ENCODE peak calls at places on chromosome 13, in nine cellular contexts. One of them, this sample, is unnamed.

GRCh38 chr13:72788831-72789230 is 6.9 kb downstream of the PIBF1 start:
- DNase-seq in CD4-positive, alpha-beta T cell: no peak
- DNase-seq in thoracic aorta: no peak
- DNase-seq in A549: no peak
- DNase-seq in breast epithelium: no peak
- DNase-seq in B cell: no peak
- DNase-seq in fibroblast of pulmonary artery: no peak
- DNase-seq in mesothelial cell of epicardium: no peak
- DNase-seq in PC-3: no peak
- DNase-seq in this sample: no peak

GRCh38 chr13:110471833-110472162 is 89.7 kb downstream of the RAB20 start:
- DNase-seq in fibroblast of pulmonary artery: peak
- DNase-seq in breast epithelium: no peak
- DNase-seq in mesothelial cell of epicardium: no peak
- DNase-seq in A549: no peak
- DNase-seq in PC-3: no peak
- DNase-seq in thoracic aorta: no peak
- DNase-seq in B cell: peak
- DNase-seq in CD4-positive, alpha-beta T cell: no peak
- DNase-seq in this sample: peak

GRCh38 chr13:38824342-38824741 is 137.5 kb downstream of the FREM2 start:
- DNase-seq in breast epithelium: no peak
- DNase-seq in fibroblast of pulmonary artery: no peak
- DNase-seq in mesothelial cell of epicardium: no peak
- DNase-seq in B cell: no peak
- DNase-seq in CD4-positive, alpha-beta T cell: no peak
- DNase-seq in PC-3: no peak
- DNase-seq in thoracic aorta: no peak
- DNase-seq in A549: no peak
- DNase-seq in this sample: no peak

GRCh38 chr13:23472189-23472588 is 38.7 kb upstream of the SACS start:
- DNase-seq in PC-3: no peak
- DNase-seq in thoracic aorta: no peak
- DNase-seq in A549: no peak
- DNase-seq in fibroblast of pulmonary artery: peak
- DNase-seq in B cell: no peak
- DNase-seq in CD4-positive, alpha-beta T cell: no peak
- DNase-seq in mesothelial cell of epicardium: no peak
- DNase-seq in breast epithelium: no peak
- DNase-seq in this sample: no peak

GRCh38 chr13:67620665-67621064 is 390.5 kb upstream of the PCDH9 start:
- DNase-seq in B cell: no peak
- DNase-seq in fibroblast of pulmonary artery: no peak
- DNase-seq in PC-3: no peak
- DNase-seq in breast epithelium: no peak
- DNase-seq in mesothelial cell of epicardium: no peak
- DNase-seq in A549: no peak
- DNase-seq in CD4-positive, alpha-beta T cell: no peak
- DNase-seq in thoracic aorta: no peak
- DNase-seq in this sample: no peak

GRCh38 chr13:114143806-114144605 is 11.6 kb upstream of the RASA3 start:
- DNase-seq in thoracic aorta: no peak
- DNase-seq in B cell: peak
- DNase-seq in CD4-positive, alpha-beta T cell: no peak
- DNase-seq in A549: peak
- DNase-seq in breast epithelium: peak
- DNase-seq in PC-3: no peak
- DNase-seq in mesothelial cell of epicardium: no peak
- DNase-seq in fibroblast of pulmonary artery: no peak
- DNase-seq in this sample: peak

GRCh38 chr13:64471916-64472315 is 2758.2 kb downstream of the PCDH9 start:
- DNase-seq in fibroblast of pulmonary artery: peak
- DNase-seq in mesothelial cell of epicardium: no peak
- DNase-seq in A549: peak
- DNase-seq in thoracic aorta: no peak
- DNase-seq in breast epithelium: no peak
- DNase-seq in CD4-positive, alpha-beta T cell: no peak
- DNase-seq in PC-3: peak
- DNase-seq in B cell: no peak
- DNase-seq in this sample: no peak

GRCh38 chr13:112700291-112701060 is 10.6 kb downstream of the ATP11A start:
- DNase-seq in mesothelial cell of epicardium: no peak
- DNase-seq in CD4-positive, alpha-beta T cell: no peak
- DNase-seq in fibroblast of pulmonary artery: no peak
- DNase-seq in PC-3: no peak
- DNase-seq in A549: no peak
- DNase-seq in breast epithelium: no peak
- DNase-seq in thoracic aorta: no peak
- DNase-seq in B cell: no peak
- DNase-seq in this sample: no peak

GRCh38 chr13:107680115-107680514 is 535.2 kb downstream of the LIG4 start:
- DNase-seq in mesothelial cell of epicardium: no peak
- DNase-seq in CD4-positive, alpha-beta T cell: no peak
- DNase-seq in fibroblast of pulmonary artery: no peak
- DNase-seq in B cell: no peak
- DNase-seq in PC-3: peak
- DNase-seq in breast epithelium: no peak
- DNase-seq in A549: no peak
- DNase-seq in thoracic aorta: no peak
- DNase-seq in this sample: no peak

GRCh38 chr13:103351035-103351828 is 285.0 kb upstream of the SLC10A2 start:
- DNase-seq in mesothelial cell of epicardium: peak
- DNase-seq in fibroblast of pulmonary artery: peak
- DNase-seq in PC-3: peak
- DNase-seq in thoracic aorta: no peak
- DNase-seq in breast epithelium: no peak
- DNase-seq in A549: no peak
- DNase-seq in B cell: no peak
- DNase-seq in CD4-positive, alpha-beta T cell: no peak
- DNase-seq in this sample: no peak

GRCh38 chr13:29564828-29565227 is 30.7 kb downstream of the SLC7A1 start:
- DNase-seq in CD4-positive, alpha-beta T cell: no peak
- DNase-seq in mesothelial cell of epicardium: no peak
- DNase-seq in B cell: no peak
- DNase-seq in thoracic aorta: no peak
- DNase-seq in fibroblast of pulmonary artery: no peak
- DNase-seq in A549: no peak
- DNase-seq in PC-3: no peak
- DNase-seq in breast epithelium: no peak
- DNase-seq in this sample: no peak

GRCh38 chr13:90562388-90562787 is 785.1 kb upstream of the MIR17HG start:
- DNase-seq in A549: no peak
- DNase-seq in CD4-positive, alpha-beta T cell: no peak
- DNase-seq in PC-3: no peak
- DNase-seq in breast epithelium: no peak
- DNase-seq in B cell: no peak
- DNase-seq in thoracic aorta: no peak
- DNase-seq in fibroblast of pulmonary artery: no peak
- DNase-seq in mesothelial cell of epicardium: no peak
- DNase-seq in this sample: no peak

GRCh38 chr13:90447735-90448103 is 899.8 kb upstream of the MIR17HG start:
- DNase-seq in thoracic aorta: no peak
- DNase-seq in CD4-positive, alpha-beta T cell: no peak
- DNase-seq in B cell: no peak
- DNase-seq in breast epithelium: no peak
- DNase-seq in fibroblast of pulmonary artery: peak
- DNase-seq in A549: no peak
- DNase-seq in mesothelial cell of epicardium: no peak
- DNase-seq in PC-3: peak
- DNase-seq in this sample: no peak

GRCh38 chr13:46131705-46132104 is 26.9 kb upstream of the CPB2 start:
- DNase-seq in A549: no peak
- DNase-seq in PC-3: no peak
- DNase-seq in CD4-positive, alpha-beta T cell: no peak
- DNase-seq in B cell: no peak
- DNase-seq in thoracic aorta: no peak
- DNase-seq in mesothelial cell of epicardium: no peak
- DNase-seq in breast epithelium: no peak
- DNase-seq in fibroblast of pulmonary artery: no peak
- DNase-seq in this sample: no peak

GRCh38 chr13:37700887-37701286 is 102.3 kb upstream of the POSTN start:
- DNase-seq in PC-3: no peak
- DNase-seq in thoracic aorta: no peak
- DNase-seq in breast epithelium: no peak
- DNase-seq in mesothelial cell of epicardium: no peak
- DNase-seq in CD4-positive, alpha-beta T cell: no peak
- DNase-seq in B cell: no peak
- DNase-seq in A549: no peak
- DNase-seq in fibroblast of pulmonary artery: peak
- DNase-seq in this sample: no peak

GRCh38 chr13:37690361-37690760 is 91.8 kb upstream of the POSTN start:
- DNase-seq in PC-3: no peak
- DNase-seq in B cell: no peak
- DNase-seq in thoracic aorta: no peak
- DNase-seq in CD4-positive, alpha-beta T cell: no peak
- DNase-seq in fibroblast of pulmonary artery: no peak
- DNase-seq in mesothelial cell of epicardium: no peak
- DNase-seq in A549: no peak
- DNase-seq in breast epithelium: no peak
- DNase-seq in this sample: no peak

GRCh38 chr13:37695200-37695599 is 96.6 kb upstream of the POSTN start:
- DNase-seq in B cell: no peak
- DNase-seq in fibroblast of pulmonary artery: no peak
- DNase-seq in mesothelial cell of epicardium: no peak
- DNase-seq in breast epithelium: no peak
- DNase-seq in PC-3: no peak
- DNase-seq in CD4-positive, alpha-beta T cell: no peak
- DNase-seq in A549: no peak
- DNase-seq in thoracic aorta: no peak
- DNase-seq in this sample: no peak
- TF ChIP-seq CTCF in B cell: no peak
- TF ChIP-seq CTCF in fibroblast of pulmonary artery: no peak
- TF ChIP-seq CTCF in mesothelial cell of epicardium: no peak
- TF ChIP-seq CTCF in breast epithelium: no peak
- TF ChIP-seq CTCF in PC-3: no peak
- TF ChIP-seq CTCF in CD4-positive, alpha-beta T cell: no peak
- TF ChIP-seq CTCF in A549: no peak
- TF ChIP-seq CTCF in thoracic aorta: no peak
- TF ChIP-seq CTCF in this sample: no peak

GRCh38 chr13:100751826-100752225 is 77.2 kb upstream of the TMTC4 start:
- DNase-seq in PC-3: no peak
- DNase-seq in B cell: no peak
- DNase-seq in breast epithelium: no peak
- DNase-seq in CD4-positive, alpha-beta T cell: no peak
- DNase-seq in fibroblast of pulmonary artery: no peak
- DNase-seq in mesothelial cell of epicardium: no peak
- DNase-seq in A549: no peak
- DNase-seq in thoracic aorta: no peak
- DNase-seq in this sample: no peak
- TF ChIP-seq CTCF in PC-3: no peak
- TF ChIP-seq CTCF in B cell: no peak
- TF ChIP-seq CTCF in breast epithelium: no peak
- TF ChIP-seq CTCF in CD4-positive, alpha-beta T cell: no peak
- TF ChIP-seq CTCF in fibroblast of pulmonary artery: no peak
- TF ChIP-seq CTCF in mesothelial cell of epicardium: no peak
- TF ChIP-seq CTCF in A549: no peak
- TF ChIP-seq CTCF in thoracic aorta: no peak
- TF ChIP-seq CTCF in this sample: no peak

GRCh38 chr13:26198116-26198515 is 24.0 kb downstream of the RNF6 start:
- DNase-seq in A549: no peak
- DNase-seq in thoracic aorta: no peak
- DNase-seq in fibroblast of pulmonary artery: no peak
- DNase-seq in B cell: no peak
- DNase-seq in breast epithelium: no peak
- DNase-seq in PC-3: no peak
- DNase-seq in mesothelial cell of epicardium: no peak
- DNase-seq in CD4-positive, alpha-beta T cell: no peak
- DNase-seq in this sample: no peak
- TF ChIP-seq CTCF in A549: no peak
- TF ChIP-seq CTCF in thoracic aorta: no peak
- TF ChIP-seq CTCF in fibroblast of pulmonary artery: no peak
- TF ChIP-seq CTCF in B cell: no peak
- TF ChIP-seq CTCF in breast epithelium: no peak
- TF ChIP-seq CTCF in PC-3: no peak
- TF ChIP-seq CTCF in mesothelial cell of epicardium: no peak
- TF ChIP-seq CTCF in CD4-positive, alpha-beta T cell: no peak
- TF ChIP-seq CTCF in this sample: no peak

GRCh38 chr13:43963726-43964125 is 84.0 kb downstream of the LACC1 start:
- DNase-seq in fibroblast of pulmonary artery: no peak
- DNase-seq in B cell: no peak
- DNase-seq in thoracic aorta: no peak
- DNase-seq in CD4-positive, alpha-beta T cell: no peak
- DNase-seq in mesothelial cell of epicardium: no peak
- DNase-seq in breast epithelium: no peak
- DNase-seq in PC-3: peak
- DNase-seq in A549: no peak
- DNase-seq in this sample: no peak
- TF ChIP-seq CTCF in fibroblast of pulmonary artery: no peak
- TF ChIP-seq CTCF in B cell: no peak
- TF ChIP-seq CTCF in thoracic aorta: no peak
- TF ChIP-seq CTCF in CD4-positive, alpha-beta T cell: no peak
- TF ChIP-seq CTCF in mesothelial cell of epicardium: no peak
- TF ChIP-seq CTCF in breast epithelium: no peak
- TF ChIP-seq CTCF in PC-3: peak
- TF ChIP-seq CTCF in A549: no peak
- TF ChIP-seq CTCF in this sample: peak

DNA sequence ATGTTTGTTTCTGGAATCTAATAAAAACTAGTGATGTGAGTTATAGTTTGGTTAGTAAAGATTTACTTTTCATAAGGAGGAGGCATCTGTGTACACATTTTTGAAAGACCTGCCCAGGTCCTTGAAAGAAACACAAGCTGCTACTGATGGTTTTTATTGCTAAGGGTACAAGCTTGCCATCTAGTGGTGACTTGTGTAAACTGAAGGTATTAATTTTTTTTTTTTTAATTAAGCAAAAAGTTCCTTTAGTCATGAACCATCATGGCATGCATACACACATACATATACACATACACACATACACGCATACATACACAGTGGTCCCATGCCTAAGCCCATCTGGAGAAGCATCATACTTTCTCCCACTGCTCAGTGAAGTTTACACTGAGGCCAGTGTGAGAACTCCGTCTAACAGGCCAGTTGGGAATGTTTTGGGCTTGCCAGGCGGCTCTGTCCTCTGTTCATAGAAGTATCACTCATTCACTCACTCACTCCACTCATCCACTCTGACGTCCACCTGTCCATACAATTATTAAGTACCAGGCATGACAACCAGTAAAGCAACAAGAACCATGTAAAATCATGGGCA is 312.5 kb downstream of the DCLK1 start:
- DNase-seq in B cell: no peak
- DNase-seq in fibroblast of pulmonary artery: peak
- DNase-seq in A549: no peak
- DNase-seq in PC-3: peak
- DNase-seq in breast epithelium: no peak
- DNase-seq in thoracic aorta: no peak
- DNase-seq in CD4-positive, alpha-beta T cell: no peak
- DNase-seq in mesothelial cell of epicardium: no peak
- DNase-seq in this sample: peak
- TF ChIP-seq CTCF in B cell: peak
- TF ChIP-seq CTCF in fibroblast of pulmonary artery: peak
- TF ChIP-seq CTCF in A549: peak
- TF ChIP-seq CTCF in PC-3: peak
- TF ChIP-seq CTCF in breast epithelium: peak
- TF ChIP-seq CTCF in thoracic aorta: peak
- TF ChIP-seq CTCF in CD4-positive, alpha-beta T cell: peak
- TF ChIP-seq CTCF in mesothelial cell of epicardium: peak
- TF ChIP-seq CTCF in this sample: peak

GRCh38 chr13:75407998-75408397 is 74.0 kb downstream of the TBC1D4 start:
- DNase-seq in A549: no peak
- DNase-seq in fibroblast of pulmonary artery: no peak
- DNase-seq in CD4-positive, alpha-beta T cell: no peak
- DNase-seq in mesothelial cell of epicardium: no peak
- DNase-seq in breast epithelium: no peak
- DNase-seq in PC-3: no peak
- DNase-seq in B cell: no peak
- DNase-seq in thoracic aorta: no peak
- DNase-seq in this sample: no peak
- TF ChIP-seq CTCF in A549: no peak
- TF ChIP-seq CTCF in fibroblast of pulmonary artery: no peak
- TF ChIP-seq CTCF in CD4-positive, alpha-beta T cell: no peak
- TF ChIP-seq CTCF in mesothelial cell of epicardium: no peak
- TF ChIP-seq CTCF in breast epithelium: no peak
- TF ChIP-seq CTCF in PC-3: no peak
- TF ChIP-seq CTCF in B cell: no peak
- TF ChIP-seq CTCF in thoracic aorta: no peak
- TF ChIP-seq CTCF in this sample: no peak

This sample was measured in GM10248.